ENCODE peak calls at places on chromosomes 6 and 20, in four cellular contexts. S is AG04450, M is NB4, U is fibroblast of lung. Y is an unnamed sample.

GRCh38 chr6:138824482-138825134 is 28.7 kb downstream of the ECT2L start:
- DNase-seq in S (no peak), M (no peak), U (peak; percentile 20), Y (no peak)

GRCh38 chr6:163398796-163399195 is 15.7 kb upstream of the QKI start:
- DNase-seq in S (no peak), M (peak; percentile 89), U (no peak), Y (no peak)

GRCh38 chr6:25898289-25898977 is 24.4 kb upstream of the SLC17A3 start:
- DNase-seq in S (no peak), M (no peak), U (no peak), Y (no peak)

GRCh38 chr6:151058021-151058733 is 181.6 kb upstream of the AKAP12 start:
- DNase-seq in S (no peak), M (no peak), U (peak; percentile 27), Y (no peak)

GRCh38 chr6:82246802-82247633 is 526 bp downstream of the IBTK start:
- DNase-seq in S (no peak), M (peak; percentile 77), U (peak; percentile 55), Y (no peak)

GRCh38 chr6:163790296-163790840 is 375.9 kb downstream of the QKI start:
- DNase-seq in S (no peak), M (no peak), U (peak; percentile 19), Y (no peak)

GRCh38 chr6:136593748-136594490 is 43.7 kb upstream of the MAP7 start:
- DNase-seq in S (peak; percentile 96), M (peak; percentile 96), U (peak; percentile 100), Y (no peak)

GRCh38 chr20:24747015-24747712 is 201.9 kb upstream of the CST7 start:
- DNase-seq in S (no peak), M (no peak), U (no peak), Y (no peak)

GRCh38 chr6:24060982-24061754 is 64.8 kb upstream of the NRSN1 start:
- DNase-seq in S (no peak), M (no peak), U (no peak), Y (no peak)

GRCh38 chr20:38202982-38203293 is 37.9 kb upstream of the TGM2 start:
- DNase-seq in S (no peak), M (no peak), U (no peak), Y (no peak)

GRCh38 chr6:3732345-3733141 is 19.0 kb downstream of the PXDC1 start:
- DNase-seq in S (peak; percentile 76), M (peak; percentile 67), U (peak; percentile 97), Y (peak; percentile 53)

GRCh38 chr6:158253248-158253647 is 59.0 kb upstream of the TULP4 start:
- DNase-seq in S (no peak), M (no peak), U (no peak), Y (no peak)

GRCh38 chr6:35299674-35300073 is 2.1 kb downstream of the DEF6 start:
- DNase-seq in S (no peak), M (peak; percentile 94), U (no peak), Y (no peak)

GRCh38 chr6:139409026-139409425 is 34.6 kb upstream of the CITED2 start:
- DNase-seq in S (no peak), M (no peak), U (peak; percentile 97), Y (no peak)

GRCh38 chr6:169806718-169807117 is 55.3 kb downstream of the ERMARD start:
- DNase-seq in S (no peak), M (peak; percentile 12), U (no peak), Y (no peak)

GRCh38 chr6:17032595-17033591 is 69.0 kb upstream of the STMND1 start:
- DNase-seq in S (peak; percentile 81), M (no peak), U (peak; percentile 95), Y (peak; percentile 79)

GRCh38 chr20:4136078-4136966 is 121.0 kb upstream of the RNF24 start:
- DNase-seq in S (no peak), M (no peak), U (no peak), Y (no peak)

GRCh38 chr6:73942581-73942980 is 246.6 kb downstream of the CD109 start:
- DNase-seq in S (peak; percentile 10), M (peak; percentile 4), U (peak; percentile 16), Y (no peak)

GRCh38 chr20:32898721-32899120 is 40.0 kb downstream of the EFCAB8 start:
- DNase-seq in S (no peak), M (no peak), U (peak; percentile 55), Y (no peak)

GRCh38 chr20:4944518-4944917 is 56.8 kb downstream of the SLC23A2 start:
- DNase-seq in S (no peak), M (no peak), U (peak; percentile 56), Y (no peak)

GRCh38 chr20:38242848-38243449 is 17.6 kb downstream of the KIAA1755 start:
- DNase-seq in S (no peak), M (peak; percentile 72), U (no peak), Y (no peak)

GRCh38 chr6:1619106-1619665 is 9.5 kb downstream of the FOXC1 start:
- DNase-seq in S (no peak), M (no peak), U (no peak), Y (peak; percentile 72)

GRCh38 chr20:51531712-51532456 is 10.6 kb downstream of the NFATC2 start:
- DNase-seq in S (no peak), M (no peak), U (no peak), Y (no peak)

GRCh38 chr6:36927114-36927513 is 27.4 kb upstream of the PI16 start:
- DNase-seq in S (no peak), M (no peak), U (no peak), Y (no peak)

GRCh38 chr6:144778773-144779531 is 493.8 kb downstream of the UTRN start:
- DNase-seq in S (no peak), M (no peak), U (no peak), Y (no peak)

GRCh38 chr20:40197744-40198143 is 491.3 kb downstream of the MAFB start:
- DNase-seq in S (no peak), M (peak; percentile 20), U (peak; percentile 1), Y (no peak)

GRCh38 chr6:105272783-105273182 is 93.0 kb upstream of the POPDC3 start:
- DNase-seq in S (no peak), M (no peak), U (peak; percentile 35), Y (no peak)

GRCh38 chr20:5056801-5057599 is 55.7 kb upstream of the SLC23A2 start:
- DNase-seq in S (no peak), M (peak; percentile 90), U (peak; percentile 15), Y (no peak)

GRCh38 chr20:49552007-49552406 is 15.9 kb downstream of the PTGIS start:
- DNase-seq in S (no peak), M (no peak), U (no peak), Y (no peak)

GRCh38 chr6:29633532-29633901 is 534 bp upstream of the GABBR1 start:
- DNase-seq in S (no peak), M (no peak), U (no peak), Y (no peak)

GRCh38 chr20:50561379-50562078 is 51.3 kb downstream of the PTPN1 start:
- DNase-seq in S (peak; percentile 90), M (no peak), U (peak; percentile 99), Y (no peak)

GRCh38 chr6:151041686-151042085 is 176.2 kb downstream of the MTHFD1L start:
- DNase-seq in S (no peak), M (no peak), U (no peak), Y (no peak)

GRCh38 chr20:35006009-35006408 is 50.3 kb downstream of the MYH7B start:
- DNase-seq in S (no peak), M (no peak), U (no peak), Y (peak; percentile 43)

GRCh38 chr6:154448448-154449096 is 61.9 kb downstream of the CNKSR3 start:
- DNase-seq in S (peak; percentile 86), M (no peak), U (peak; percentile 94), Y (no peak)

GRCh38 chr6:119483936-119484335 is 134.4 kb upstream of the MAN1A1 start:
- DNase-seq in S (no peak), M (no peak), U (no peak), Y (no peak)

GRCh38 chr6:10873374-10873773 is 8.5 kb downstream of the GCM2 start:
- DNase-seq in S (no peak), M (no peak), U (no peak), Y (no peak)

GRCh38 chr6:48184644-48185043 is 73.6 kb upstream of the PTCHD4 start:
- DNase-seq in S (no peak), M (no peak), U (peak; percentile 11), Y (no peak)

DNA sequence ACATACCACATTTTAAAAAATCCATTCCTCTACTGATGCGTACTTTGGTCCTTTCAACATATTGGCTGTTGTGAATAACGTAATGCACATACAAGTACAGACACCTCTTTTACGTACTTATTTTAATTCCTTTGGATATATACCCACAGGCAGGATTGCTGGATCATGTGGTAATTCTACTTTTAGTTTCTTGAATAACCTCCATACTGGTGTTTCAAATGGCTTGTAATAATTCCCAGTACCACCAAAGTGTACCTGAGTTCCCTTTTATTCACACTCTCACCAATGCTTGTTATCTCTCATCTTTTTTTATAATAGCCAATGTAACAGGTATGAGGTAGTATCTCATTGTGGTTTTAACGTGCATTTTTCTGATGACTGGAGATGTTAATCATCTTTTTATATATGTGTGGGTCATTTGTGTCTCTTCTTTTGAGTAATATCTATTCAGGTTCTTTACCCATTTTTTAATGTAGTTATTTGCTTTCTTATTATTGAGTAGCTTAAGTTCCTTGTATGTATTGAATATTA is 191.9 kb downstream of the ADGB start:
- DNase-seq in S (no peak), M (no peak), U (no peak), Y (no peak)
- H3K4me3 ChIP-seq in S (no peak overlapping the region), M (no peak overlapping the region), U (no peak overlapping the region), Y (no peak overlapping the region)

GRCh38 chr20:9838035-9838377 is 870 bp downstream of the PAK5 start:
- DNase-seq in S (no peak), M (no peak), U (no peak), Y (no peak)
- H3K4me3 ChIP-seq in S (no peak overlapping the region), M (no peak overlapping the region), U (no peak overlapping the region), Y (peak overlapping the region; percentile 53)

GRCh38 chr6:45415778-45416518 is 38.2 kb upstream of the SUPT3H start:
- DNase-seq in S (no peak), M (no peak), U (no peak), Y (no peak)
- H3K4me3 ChIP-seq in S (no peak overlapping the region), M (peak overlapping the region; percentile 39), U (no peak overlapping the region), Y (no peak overlapping the region)

DNA sequence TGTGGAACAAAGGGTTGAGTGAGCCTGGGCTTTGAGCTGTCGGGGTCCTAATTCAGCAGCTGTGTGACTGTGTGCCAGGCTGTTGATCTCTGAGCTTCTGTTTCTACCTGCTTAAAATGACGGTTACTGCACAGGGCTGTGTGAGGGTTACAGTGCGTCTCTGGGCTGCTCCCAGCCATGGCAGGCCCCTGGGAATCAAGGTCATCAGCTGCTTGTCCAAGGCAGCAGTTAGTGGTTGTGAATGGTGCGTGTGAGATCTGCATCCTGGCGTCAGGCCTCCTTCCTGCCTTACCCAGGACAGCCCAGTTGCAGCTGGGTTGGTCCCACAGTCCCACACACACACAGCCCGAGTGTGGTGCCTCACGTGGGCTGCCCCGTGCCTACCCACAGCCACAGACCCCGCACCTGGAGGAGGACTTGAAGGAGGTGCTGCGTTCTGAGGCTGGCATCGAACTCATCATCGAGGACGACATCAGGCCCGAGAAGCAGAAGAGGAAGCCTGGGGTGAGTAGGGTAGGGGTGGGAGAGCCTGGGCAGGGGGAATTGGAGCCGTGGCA is 15.6 kb downstream of the GTSF1L start:
- DNase-seq in S (no peak), M (no peak), U (no peak), Y (no peak)
- H3K4me3 ChIP-seq in S (no peak overlapping the region), M (no peak overlapping the region), U (no peak overlapping the region), Y (no peak overlapping the region)

GRCh38 chr20:45346851-45347250 is 1.4 kb downstream of the SDC4 start:
- DNase-seq in S (no peak), M (no peak), U (peak; percentile 37), Y (no peak)
- H3K4me3 ChIP-seq in S (peak overlapping the region; percentile 97), M (peak overlapping the region; percentile 69), U (peak overlapping the region; percentile 99), Y (peak overlapping the region; percentile 77)

Y was measured in kidney.